ENCODE peak calls at places on chromosomes 11 and 22, in ten cellular contexts. One of them, this sample, is unnamed.

GRCh38 chr22:43994416-43994815 is 29.7 kb upstream of the PARVB start:
- DNase-seq in cardiac muscle cell: no peak
- DNase-seq in PC-9: no peak
- DNase-seq in NB4: no peak
- DNase-seq in neural crest cell: no peak
- DNase-seq in coronary artery: no peak
- DNase-seq in chondrocyte: no peak
- DNase-seq in CD4-positive, alpha-beta T cell: no peak
- DNase-seq in transverse colon: no peak
- DNase-seq in HCT116: no peak
- DNase-seq in this sample: no peak

GRCh38 chr11:96715208-96715607 is 325.4 kb downstream of the JRKL start:
- DNase-seq in CD4-positive, alpha-beta T cell: no peak
- DNase-seq in HCT116: no peak
- DNase-seq in PC-9: no peak
- DNase-seq in neural crest cell: no peak
- DNase-seq in NB4: no peak
- DNase-seq in cardiac muscle cell: peak
- DNase-seq in transverse colon: no peak
- DNase-seq in chondrocyte: no peak
- DNase-seq in coronary artery: no peak
- DNase-seq in this sample: no peak

GRCh38 chr11:17561466-17562001 is 14.5 kb downstream of the OTOG start:
- DNase-seq in cardiac muscle cell: no peak
- DNase-seq in CD4-positive, alpha-beta T cell: no peak
- DNase-seq in coronary artery: peak
- DNase-seq in HCT116: no peak
- DNase-seq in chondrocyte: no peak
- DNase-seq in transverse colon: no peak
- DNase-seq in neural crest cell: no peak
- DNase-seq in NB4: peak
- DNase-seq in PC-9: peak
- DNase-seq in this sample: no peak

GRCh38 chr11:72844356-72844755 is 30.1 kb downstream of the ATG16L2 start:
- DNase-seq in transverse colon: no peak
- DNase-seq in CD4-positive, alpha-beta T cell: no peak
- DNase-seq in coronary artery: no peak
- DNase-seq in HCT116: no peak
- DNase-seq in PC-9: no peak
- DNase-seq in NB4: no peak
- DNase-seq in neural crest cell: no peak
- DNase-seq in cardiac muscle cell: peak
- DNase-seq in chondrocyte: no peak
- DNase-seq in this sample: no peak

GRCh38 chr11:82775736-82776346 is 42.2 kb upstream of the FAM181B start:
- DNase-seq in coronary artery: no peak
- DNase-seq in transverse colon: peak
- DNase-seq in NB4: peak
- DNase-seq in CD4-positive, alpha-beta T cell: no peak
- DNase-seq in neural crest cell: peak
- DNase-seq in PC-9: peak
- DNase-seq in chondrocyte: no peak
- DNase-seq in HCT116: peak
- DNase-seq in cardiac muscle cell: peak
- DNase-seq in this sample: no peak

GRCh38 chr11:5507177-5507576 is 2.6 kb downstream of the UBQLN3 start:
- DNase-seq in NB4: no peak
- DNase-seq in chondrocyte: no peak
- DNase-seq in transverse colon: no peak
- DNase-seq in neural crest cell: no peak
- DNase-seq in HCT116: no peak
- DNase-seq in cardiac muscle cell: no peak
- DNase-seq in coronary artery: no peak
- DNase-seq in CD4-positive, alpha-beta T cell: no peak
- DNase-seq in PC-9: no peak
- DNase-seq in this sample: no peak

GRCh38 chr22:19590696-19591095 is 66.5 kb upstream of the CLDN5 start:
- DNase-seq in CD4-positive, alpha-beta T cell: no peak
- DNase-seq in chondrocyte: no peak
- DNase-seq in coronary artery: no peak
- DNase-seq in transverse colon: no peak
- DNase-seq in cardiac muscle cell: no peak
- DNase-seq in HCT116: no peak
- DNase-seq in neural crest cell: no peak
- DNase-seq in PC-9: no peak
- DNase-seq in NB4: no peak
- DNase-seq in this sample: no peak

GRCh38 chr11:78161937-78162336 is 22.5 kb upstream of the ALG8 start:
- DNase-seq in CD4-positive, alpha-beta T cell: no peak
- DNase-seq in neural crest cell: no peak
- DNase-seq in HCT116: no peak
- DNase-seq in chondrocyte: no peak
- DNase-seq in NB4: no peak
- DNase-seq in cardiac muscle cell: peak
- DNase-seq in PC-9: no peak
- DNase-seq in transverse colon: peak
- DNase-seq in coronary artery: no peak
- DNase-seq in this sample: no peak

GRCh38 chr11:44556735-44557409 is 8.6 kb upstream of the CD82 start:
- DNase-seq in HCT116: peak
- DNase-seq in cardiac muscle cell: peak
- DNase-seq in CD4-positive, alpha-beta T cell: peak
- DNase-seq in chondrocyte: no peak
- DNase-seq in PC-9: peak
- DNase-seq in transverse colon: peak
- DNase-seq in NB4: peak
- DNase-seq in neural crest cell: peak
- DNase-seq in coronary artery: no peak
- DNase-seq in this sample: no peak

GRCh38 chr11:45795379-45795778 is 9.6 kb upstream of the SLC35C1 start:
- DNase-seq in chondrocyte: no peak
- DNase-seq in coronary artery: no peak
- DNase-seq in NB4: no peak
- DNase-seq in transverse colon: no peak
- DNase-seq in HCT116: no peak
- DNase-seq in CD4-positive, alpha-beta T cell: no peak
- DNase-seq in neural crest cell: no peak
- DNase-seq in cardiac muscle cell: no peak
- DNase-seq in PC-9: no peak
- DNase-seq in this sample: no peak

DNA sequence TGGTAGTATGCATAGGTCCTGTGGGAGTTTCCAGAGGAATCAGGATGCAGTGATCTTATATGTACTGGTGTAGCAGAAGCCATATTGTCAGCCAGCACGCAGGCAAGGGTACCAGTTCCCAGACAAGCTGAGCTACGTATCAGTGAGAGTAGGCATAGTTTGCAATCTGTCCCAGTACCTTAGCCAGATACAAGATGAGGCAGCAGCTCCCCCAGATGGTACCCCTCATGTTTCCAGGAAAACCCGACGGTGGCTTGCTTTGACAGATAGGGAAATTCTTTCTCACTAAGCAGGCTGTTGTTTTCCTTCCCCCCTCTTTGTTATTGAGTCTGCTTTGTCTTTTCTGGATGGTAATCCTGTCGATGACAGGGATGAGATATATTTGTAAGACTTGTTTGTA is 109.7 kb upstream of the RRM1 start:
- DNase-seq in HCT116: no peak
- DNase-seq in chondrocyte: no peak
- DNase-seq in transverse colon: no peak
- DNase-seq in PC-9: no peak
- DNase-seq in neural crest cell: no peak
- DNase-seq in NB4: peak
- DNase-seq in cardiac muscle cell: peak
- DNase-seq in coronary artery: no peak
- DNase-seq in CD4-positive, alpha-beta T cell: peak
- DNase-seq in this sample: no peak
- TF ChIP-seq CTCF in HCT116: no peak
- TF ChIP-seq CTCF in chondrocyte: peak
- TF ChIP-seq CTCF in transverse colon: no peak
- TF ChIP-seq CTCF in PC-9: no peak
- TF ChIP-seq CTCF in neural crest cell: no peak
- TF ChIP-seq CTCF in NB4: no peak
- TF ChIP-seq CTCF in cardiac muscle cell: peak
- TF ChIP-seq CTCF in coronary artery: no peak
- TF ChIP-seq CTCF in CD4-positive, alpha-beta T cell: peak
- TF ChIP-seq CTCF in this sample: no peak

GRCh38 chr11:120184946-120185677 is 25.7 kb upstream of the OAF start:
- DNase-seq in cardiac muscle cell: peak
- DNase-seq in transverse colon: peak
- DNase-seq in chondrocyte: peak
- DNase-seq in neural crest cell: no peak
- DNase-seq in NB4: no peak
- DNase-seq in HCT116: no peak
- DNase-seq in PC-9: no peak
- DNase-seq in coronary artery: peak
- DNase-seq in CD4-positive, alpha-beta T cell: no peak
- DNase-seq in this sample: no peak
- TF ChIP-seq CTCF in cardiac muscle cell: no peak
- TF ChIP-seq CTCF in transverse colon: no peak
- TF ChIP-seq CTCF in chondrocyte: no peak
- TF ChIP-seq CTCF in neural crest cell: no peak
- TF ChIP-seq CTCF in NB4: no peak
- TF ChIP-seq CTCF in HCT116: no peak
- TF ChIP-seq CTCF in PC-9: no peak
- TF ChIP-seq CTCF in coronary artery: no peak
- TF ChIP-seq CTCF in CD4-positive, alpha-beta T cell: no peak
- TF ChIP-seq CTCF in this sample: no peak

DNA sequence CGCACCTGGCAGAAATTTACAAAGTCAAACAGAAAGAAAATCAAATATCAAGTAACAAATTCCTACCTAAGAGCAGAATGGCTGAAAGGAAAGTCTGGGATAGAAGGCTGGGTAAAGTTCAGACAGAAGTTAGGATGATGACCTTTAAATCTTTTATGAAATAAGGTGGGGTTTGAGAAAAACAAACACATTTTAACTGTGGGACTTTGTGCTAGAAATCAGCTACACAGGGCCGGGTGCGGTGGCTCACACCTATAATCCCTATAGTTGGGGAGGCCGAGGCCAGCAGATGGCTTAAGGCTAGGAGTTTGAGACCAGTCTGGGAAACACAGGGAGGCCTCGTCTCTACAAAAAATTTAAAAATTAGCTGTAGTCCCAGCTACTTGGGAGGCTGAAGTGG is 119.6 kb upstream of the BID start:
- DNase-seq in HCT116: no peak
- DNase-seq in cardiac muscle cell: no peak
- DNase-seq in CD4-positive, alpha-beta T cell: no peak
- DNase-seq in PC-9: no peak
- DNase-seq in neural crest cell: no peak
- DNase-seq in chondrocyte: no peak
- DNase-seq in coronary artery: no peak
- DNase-seq in transverse colon: peak
- DNase-seq in NB4: no peak
- DNase-seq in this sample: no peak
- TF ChIP-seq CTCF in HCT116: no peak
- TF ChIP-seq CTCF in cardiac muscle cell: no peak
- TF ChIP-seq CTCF in CD4-positive, alpha-beta T cell: no peak
- TF ChIP-seq CTCF in PC-9: no peak
- TF ChIP-seq CTCF in neural crest cell: no peak
- TF ChIP-seq CTCF in chondrocyte: no peak
- TF ChIP-seq CTCF in coronary artery: no peak
- TF ChIP-seq CTCF in transverse colon: peak
- TF ChIP-seq CTCF in NB4: no peak
- TF ChIP-seq CTCF in this sample: no peak

DNA sequence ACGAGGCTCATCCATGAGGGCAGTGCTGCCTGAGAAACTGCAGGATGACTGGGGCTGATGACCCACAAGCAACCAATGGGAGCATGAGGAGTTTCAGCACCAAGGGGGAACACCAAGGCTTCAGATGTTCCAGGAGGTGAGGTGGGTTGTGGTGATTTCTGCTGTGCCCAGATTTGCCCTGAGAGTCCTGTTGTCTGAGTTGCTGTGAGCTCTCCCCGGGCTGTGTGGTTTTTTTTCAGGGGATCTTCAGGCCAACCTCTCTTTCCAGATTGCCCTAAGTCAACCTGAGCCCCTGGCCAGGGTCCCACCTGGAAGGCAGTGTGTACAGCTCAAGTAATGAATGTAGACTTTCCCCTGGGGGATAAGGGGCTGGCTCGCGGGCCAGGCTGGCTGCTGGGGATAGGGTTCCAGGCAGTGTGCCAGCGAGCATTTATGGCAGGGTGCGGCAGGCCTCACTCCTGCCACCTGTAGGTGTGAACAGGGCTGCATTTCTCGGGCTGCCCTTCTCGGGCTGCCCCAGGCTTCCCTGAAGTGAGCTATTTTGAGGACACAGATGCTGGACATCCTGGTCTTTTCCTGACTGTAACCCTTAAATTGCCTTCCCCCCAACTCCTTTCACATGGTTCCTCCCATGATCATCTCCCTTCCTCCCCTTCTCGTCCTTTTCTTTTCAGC is 9.8 kb downstream of the SLC22A6 start:
- DNase-seq in CD4-positive, alpha-beta T cell: no peak
- DNase-seq in cardiac muscle cell: peak
- DNase-seq in neural crest cell: no peak
- DNase-seq in transverse colon: peak
- DNase-seq in PC-9: no peak
- DNase-seq in chondrocyte: no peak
- DNase-seq in NB4: peak
- DNase-seq in coronary artery: peak
- DNase-seq in HCT116: peak
- DNase-seq in this sample: no peak
- TF ChIP-seq CTCF in CD4-positive, alpha-beta T cell: peak
- TF ChIP-seq CTCF in cardiac muscle cell: peak
- TF ChIP-seq CTCF in neural crest cell: peak
- TF ChIP-seq CTCF in transverse colon: peak
- TF ChIP-seq CTCF in PC-9: peak
- TF ChIP-seq CTCF in chondrocyte: peak
- TF ChIP-seq CTCF in NB4: peak
- TF ChIP-seq CTCF in coronary artery: no peak
- TF ChIP-seq CTCF in HCT116: peak
- TF ChIP-seq CTCF in this sample: peak

GRCh38 chr11:32219320-32219719 is 128.4 kb downstream of the RCN1 start:
- DNase-seq in NB4: no peak
- DNase-seq in PC-9: no peak
- DNase-seq in coronary artery: no peak
- DNase-seq in neural crest cell: no peak
- DNase-seq in chondrocyte: no peak
- DNase-seq in HCT116: no peak
- DNase-seq in CD4-positive, alpha-beta T cell: no peak
- DNase-seq in transverse colon: no peak
- DNase-seq in cardiac muscle cell: no peak
- DNase-seq in this sample: no peak
- TF ChIP-seq CTCF in NB4: no peak
- TF ChIP-seq CTCF in PC-9: no peak
- TF ChIP-seq CTCF in coronary artery: no peak
- TF ChIP-seq CTCF in neural crest cell: no peak
- TF ChIP-seq CTCF in chondrocyte: no peak
- TF ChIP-seq CTCF in HCT116: no peak
- TF ChIP-seq CTCF in CD4-positive, alpha-beta T cell: no peak
- TF ChIP-seq CTCF in transverse colon: no peak
- TF ChIP-seq CTCF in cardiac muscle cell: no peak
- TF ChIP-seq CTCF in this sample: no peak

GRCh38 chr11:86205415-86206268 is 38.9 kb upstream of the EED start:
- DNase-seq in HCT116: no peak
- DNase-seq in neural crest cell: no peak
- DNase-seq in transverse colon: no peak
- DNase-seq in cardiac muscle cell: no peak
- DNase-seq in NB4: peak
- DNase-seq in coronary artery: no peak
- DNase-seq in chondrocyte: no peak
- DNase-seq in PC-9: no peak
- DNase-seq in CD4-positive, alpha-beta T cell: no peak
- DNase-seq in this sample: no peak
- TF ChIP-seq CTCF in HCT116: no peak
- TF ChIP-seq CTCF in neural crest cell: no peak
- TF ChIP-seq CTCF in transverse colon: no peak
- TF ChIP-seq CTCF in cardiac muscle cell: no peak
- TF ChIP-seq CTCF in NB4: peak
- TF ChIP-seq CTCF in coronary artery: no peak
- TF ChIP-seq CTCF in chondrocyte: peak
- TF ChIP-seq CTCF in PC-9: no peak
- TF ChIP-seq CTCF in CD4-positive, alpha-beta T cell: no peak
- TF ChIP-seq CTCF in this sample: peak